ENCODE peak calls at places on chromosomes 7 and 10, in seven cellular contexts. One of them, this sample, is unnamed.

GRCh38 chr7:150409300-150410030 is 30.3 kb downstream of the ZNF775 start:
- DNase-seq in cardiac fibroblast: no peak
- DNase-seq in NB4: no peak
- DNase-seq in CD8-positive, alpha-beta memory T cell: no peak
- DNase-seq in foreskin fibroblast: no peak
- DNase-seq in naive thymus-derived CD4-positive, alpha-beta T cell: no peak
- DNase-seq in HCT116: no peak
- DNase-seq in this sample: no peak

GRCh38 chr7:50724526-50725520 is 57.9 kb downstream of the GRB10 start:
- DNase-seq in cardiac fibroblast: no peak
- DNase-seq in NB4: no peak
- DNase-seq in CD8-positive, alpha-beta memory T cell: no peak
- DNase-seq in foreskin fibroblast: no peak
- DNase-seq in naive thymus-derived CD4-positive, alpha-beta T cell: no peak
- DNase-seq in HCT116: no peak
- DNase-seq in this sample: no peak

GRCh38 chr7:57071-57470 is 135.3 kb upstream of the FAM20C start:
- DNase-seq in cardiac fibroblast: no peak
- DNase-seq in NB4: no peak
- DNase-seq in CD8-positive, alpha-beta memory T cell: no peak
- DNase-seq in foreskin fibroblast: no peak
- DNase-seq in naive thymus-derived CD4-positive, alpha-beta T cell: no peak
- DNase-seq in HCT116: no peak
- DNase-seq in this sample: no peak

GRCh38 chr7:140165422-140165821 is 11.4 kb downstream of the KDM7A start:
- DNase-seq in cardiac fibroblast: peak; percentile 44
- DNase-seq in NB4: peak; percentile 94
- DNase-seq in CD8-positive, alpha-beta memory T cell: no peak
- DNase-seq in foreskin fibroblast: peak; percentile 87
- DNase-seq in naive thymus-derived CD4-positive, alpha-beta T cell: no peak
- DNase-seq in HCT116: peak; percentile 35
- DNase-seq in this sample: peak; percentile 89

GRCh38 chr10:13049774-13050420 is 48.4 kb upstream of the CCDC3 start:
- DNase-seq in cardiac fibroblast: no peak
- DNase-seq in NB4: no peak
- DNase-seq in CD8-positive, alpha-beta memory T cell: no peak
- DNase-seq in foreskin fibroblast: no peak
- DNase-seq in naive thymus-derived CD4-positive, alpha-beta T cell: no peak
- DNase-seq in HCT116: no peak
- DNase-seq in this sample: no peak

GRCh38 chr7:1409555-1409954 is 49.7 kb downstream of the MICALL2 start:
- DNase-seq in cardiac fibroblast: no peak
- DNase-seq in NB4: no peak
- DNase-seq in CD8-positive, alpha-beta memory T cell: no peak
- DNase-seq in foreskin fibroblast: no peak
- DNase-seq in naive thymus-derived CD4-positive, alpha-beta T cell: no peak
- DNase-seq in HCT116: no peak
- DNase-seq in this sample: no peak

GRCh38 chr7:86479144-86479543 is 164.6 kb upstream of the GRM3 start:
- DNase-seq in cardiac fibroblast: no peak
- DNase-seq in NB4: no peak
- DNase-seq in CD8-positive, alpha-beta memory T cell: no peak
- DNase-seq in foreskin fibroblast: no peak
- DNase-seq in naive thymus-derived CD4-positive, alpha-beta T cell: no peak
- DNase-seq in HCT116: no peak
- DNase-seq in this sample: no peak

GRCh38 chr7:151460474-151460855 is 20.5 kb upstream of the CRYGN start:
- DNase-seq in cardiac fibroblast: no peak
- DNase-seq in NB4: no peak
- DNase-seq in CD8-positive, alpha-beta memory T cell: no peak
- DNase-seq in foreskin fibroblast: peak; percentile 50
- DNase-seq in naive thymus-derived CD4-positive, alpha-beta T cell: no peak
- DNase-seq in HCT116: no peak
- DNase-seq in this sample: no peak

GRCh38 chr10:98351831-98352402 is 63.1 kb downstream of the PYROXD2 start:
- DNase-seq in cardiac fibroblast: peak; percentile 56
- DNase-seq in NB4: no peak
- DNase-seq in CD8-positive, alpha-beta memory T cell: no peak
- DNase-seq in foreskin fibroblast: no peak
- DNase-seq in naive thymus-derived CD4-positive, alpha-beta T cell: no peak
- DNase-seq in HCT116: no peak
- DNase-seq in this sample: peak; percentile 56

GRCh38 chr10:4024846-4025245 is 239.8 kb upstream of the KLF6 start:
- DNase-seq in cardiac fibroblast: peak; percentile 7
- DNase-seq in NB4: no peak
- DNase-seq in CD8-positive, alpha-beta memory T cell: no peak
- DNase-seq in foreskin fibroblast: no peak
- DNase-seq in naive thymus-derived CD4-positive, alpha-beta T cell: no peak
- DNase-seq in HCT116: no peak
- DNase-seq in this sample: peak; percentile 16

GRCh38 chr10:123863189-123863580 is 28.4 kb downstream of the CPXM2 start:
- DNase-seq in cardiac fibroblast: no peak
- DNase-seq in NB4: no peak
- DNase-seq in CD8-positive, alpha-beta memory T cell: no peak
- DNase-seq in foreskin fibroblast: no peak
- DNase-seq in naive thymus-derived CD4-positive, alpha-beta T cell: no peak
- DNase-seq in HCT116: no peak
- DNase-seq in this sample: no peak

GRCh38 chr7:76292206-76292573 is 10.3 kb upstream of the HSPB1 start:
- DNase-seq in cardiac fibroblast: no peak
- DNase-seq in NB4: peak; percentile 74
- DNase-seq in CD8-positive, alpha-beta memory T cell: no peak
- DNase-seq in foreskin fibroblast: peak; percentile 58
- DNase-seq in naive thymus-derived CD4-positive, alpha-beta T cell: no peak
- DNase-seq in HCT116: no peak
- DNase-seq in this sample: peak; percentile 44

GRCh38 chr10:43233601-43234430 is 33.0 kb downstream of the RASGEF1A start:
- DNase-seq in cardiac fibroblast: no peak
- DNase-seq in NB4: no peak
- DNase-seq in CD8-positive, alpha-beta memory T cell: no peak
- DNase-seq in foreskin fibroblast: no peak
- DNase-seq in naive thymus-derived CD4-positive, alpha-beta T cell: peak; percentile 20
- DNase-seq in HCT116: no peak
- DNase-seq in this sample: no peak

GRCh38 chr7:66043681-66044497 is 31.7 kb upstream of the ASL start:
- DNase-seq in cardiac fibroblast: peak; percentile 36
- DNase-seq in NB4: peak; percentile 24
- DNase-seq in CD8-positive, alpha-beta memory T cell: no peak
- DNase-seq in foreskin fibroblast: peak; percentile 54
- DNase-seq in naive thymus-derived CD4-positive, alpha-beta T cell: peak; percentile 26
- DNase-seq in HCT116: no peak
- DNase-seq in this sample: peak; percentile 31

GRCh38 chr10:29980084-29980483 is 79.3 kb downstream of the JCAD start:
- DNase-seq in cardiac fibroblast: peak; percentile 69
- DNase-seq in NB4: no peak
- DNase-seq in CD8-positive, alpha-beta memory T cell: no peak
- DNase-seq in foreskin fibroblast: no peak
- DNase-seq in naive thymus-derived CD4-positive, alpha-beta T cell: no peak
- DNase-seq in HCT116: no peak
- DNase-seq in this sample: peak; percentile 33

GRCh38 chr7:156559001-156559400 is 81.6 kb upstream of the RNF32 start:
- DNase-seq in cardiac fibroblast: no peak
- DNase-seq in NB4: no peak
- DNase-seq in CD8-positive, alpha-beta memory T cell: no peak
- DNase-seq in foreskin fibroblast: no peak
- DNase-seq in naive thymus-derived CD4-positive, alpha-beta T cell: no peak
- DNase-seq in HCT116: no peak
- DNase-seq in this sample: no peak

GRCh38 chr10:8057636-8058273 is 3.3 kb downstream of the GATA3 start:
- DNase-seq in cardiac fibroblast: no peak
- DNase-seq in NB4: no peak
- DNase-seq in CD8-positive, alpha-beta memory T cell: no peak
- DNase-seq in foreskin fibroblast: no peak
- DNase-seq in naive thymus-derived CD4-positive, alpha-beta T cell: no peak
- DNase-seq in HCT116: no peak
- DNase-seq in this sample: no peak
- H3K4me3 ChIP-seq in cardiac fibroblast: no peak overlapping the region
- H3K4me3 ChIP-seq in NB4: no peak overlapping the region
- H3K4me3 ChIP-seq in CD8-positive, alpha-beta memory T cell: peak overlapping the region; percentile 79
- H3K4me3 ChIP-seq in foreskin fibroblast: no peak overlapping the region
- H3K4me3 ChIP-seq in naive thymus-derived CD4-positive, alpha-beta T cell: peak overlapping the region; percentile 87
- H3K4me3 ChIP-seq in HCT116: no peak overlapping the region
- H3K4me3 ChIP-seq in this sample: no peak overlapping the region

GRCh38 chr7:100897111-100897608 is 1.5 kb upstream of the ACHE start:
- DNase-seq in cardiac fibroblast: no peak
- DNase-seq in NB4: peak; percentile 48
- DNase-seq in CD8-positive, alpha-beta memory T cell: peak; percentile 33
- DNase-seq in foreskin fibroblast: peak; percentile 52
- DNase-seq in naive thymus-derived CD4-positive, alpha-beta T cell: peak; percentile 74
- DNase-seq in HCT116: no peak
- DNase-seq in this sample: no peak
- H3K4me3 ChIP-seq in cardiac fibroblast: no peak overlapping the region
- H3K4me3 ChIP-seq in NB4: no peak overlapping the region
- H3K4me3 ChIP-seq in CD8-positive, alpha-beta memory T cell: no peak overlapping the region
- H3K4me3 ChIP-seq in foreskin fibroblast: no peak overlapping the region
- H3K4me3 ChIP-seq in naive thymus-derived CD4-positive, alpha-beta T cell: no peak overlapping the region
- H3K4me3 ChIP-seq in HCT116: peak overlapping the region; percentile 25
- H3K4me3 ChIP-seq in this sample: no peak overlapping the region

GRCh38 chr7:129776397-129776792 is 164.9 kb downstream of the NRF1 start:
- DNase-seq in cardiac fibroblast: no peak
- DNase-seq in NB4: no peak
- DNase-seq in CD8-positive, alpha-beta memory T cell: no peak
- DNase-seq in foreskin fibroblast: no peak
- DNase-seq in naive thymus-derived CD4-positive, alpha-beta T cell: no peak
- DNase-seq in HCT116: no peak
- DNase-seq in this sample: no peak
- H3K4me3 ChIP-seq in cardiac fibroblast: no peak overlapping the region
- H3K4me3 ChIP-seq in NB4: no peak overlapping the region
- H3K4me3 ChIP-seq in CD8-positive, alpha-beta memory T cell: no peak overlapping the region
- H3K4me3 ChIP-seq in foreskin fibroblast: no peak overlapping the region
- H3K4me3 ChIP-seq in naive thymus-derived CD4-positive, alpha-beta T cell: no peak overlapping the region
- H3K4me3 ChIP-seq in HCT116: no peak overlapping the region
- H3K4me3 ChIP-seq in this sample: no peak overlapping the region

DNA sequence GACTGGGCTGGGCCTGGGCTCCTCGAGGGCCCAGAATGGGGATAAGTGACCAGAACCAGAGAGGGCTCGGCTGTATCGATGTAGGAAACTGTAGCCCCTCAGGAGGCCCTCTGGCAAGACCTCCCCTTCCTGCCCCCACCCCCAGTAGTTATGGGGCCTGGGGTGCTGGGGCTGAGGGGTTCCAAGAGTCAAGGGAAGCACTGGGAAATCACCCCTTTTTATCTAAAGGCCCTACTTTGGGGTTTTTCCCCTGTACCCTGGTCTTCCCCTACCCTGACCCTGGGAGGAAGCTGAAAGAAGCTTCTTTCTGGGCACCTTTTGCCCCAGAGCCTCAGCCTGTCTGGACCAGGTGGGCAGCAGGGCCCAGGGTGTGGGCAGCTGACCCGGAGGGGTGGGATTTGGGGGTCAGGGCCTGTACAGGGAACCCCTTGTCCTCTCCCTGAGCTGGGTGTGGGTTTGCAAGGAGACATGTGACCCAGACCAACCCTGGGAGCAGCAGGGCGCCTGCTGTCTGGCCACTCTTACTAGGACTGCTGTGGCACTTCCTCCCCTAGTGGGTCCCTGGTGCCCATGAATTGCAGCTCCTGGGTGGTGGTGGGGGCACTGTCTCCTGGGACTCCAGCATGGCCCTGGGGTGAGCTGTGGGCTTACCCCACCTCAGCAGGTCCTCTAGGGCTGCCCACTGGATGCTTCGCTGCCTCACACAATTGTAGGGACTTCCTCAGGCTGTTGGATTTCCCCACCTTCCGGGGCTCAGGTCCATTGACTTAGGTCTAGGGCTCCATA is 1.5 kb downstream of the IRF5 start:
- DNase-seq in cardiac fibroblast: no peak
- DNase-seq in NB4: peak; percentile 55
- DNase-seq in CD8-positive, alpha-beta memory T cell: no peak
- DNase-seq in foreskin fibroblast: no peak
- DNase-seq in naive thymus-derived CD4-positive, alpha-beta T cell: no peak
- DNase-seq in HCT116: no peak
- DNase-seq in this sample: no peak
- H3K4me3 ChIP-seq in cardiac fibroblast: no peak overlapping the region
- H3K4me3 ChIP-seq in NB4: no peak overlapping the region
- H3K4me3 ChIP-seq in CD8-positive, alpha-beta memory T cell: no peak overlapping the region
- H3K4me3 ChIP-seq in foreskin fibroblast: no peak overlapping the region
- H3K4me3 ChIP-seq in naive thymus-derived CD4-positive, alpha-beta T cell: no peak overlapping the region
- H3K4me3 ChIP-seq in HCT116: peak overlapping the region; percentile 84
- H3K4me3 ChIP-seq in this sample: no peak overlapping the region

DNA sequence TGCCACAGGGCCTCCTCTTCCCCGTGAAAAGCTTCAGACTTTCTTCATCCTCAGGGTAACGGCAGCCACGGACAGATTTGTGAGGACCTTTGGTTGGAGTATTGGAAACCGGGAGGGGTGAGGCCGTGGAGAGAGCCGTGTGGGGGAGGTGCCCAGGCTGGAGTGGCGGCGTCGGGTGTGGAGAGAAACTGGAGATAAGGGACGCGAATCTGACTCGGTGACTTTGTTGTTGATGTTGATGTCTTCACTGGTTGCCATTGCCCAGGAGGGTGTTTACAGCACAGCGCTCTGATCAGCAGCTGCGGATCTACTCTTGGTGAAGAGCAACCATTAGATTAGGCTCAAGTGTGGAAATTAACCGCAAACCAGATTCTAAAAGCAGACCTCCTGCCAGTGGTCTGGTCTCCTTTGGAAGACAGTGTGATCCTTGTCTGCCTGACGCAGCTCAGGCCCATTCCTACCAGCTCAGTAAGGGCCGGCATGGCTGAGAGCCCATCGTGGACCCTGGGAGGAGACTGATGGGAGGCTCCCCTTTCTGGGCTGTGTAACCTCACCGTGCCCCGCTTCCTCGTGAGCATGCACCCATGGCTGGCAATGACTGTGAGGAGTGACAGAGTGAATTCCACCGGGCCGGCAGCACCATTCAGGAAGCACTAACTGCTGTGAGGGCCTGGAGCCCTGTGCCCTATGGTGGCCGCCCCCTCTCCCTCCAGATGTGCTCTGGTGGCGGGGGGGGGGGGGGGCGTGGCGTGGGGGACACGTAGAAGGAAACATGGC is 90.3 kb downstream of the INPP5A start:
- DNase-seq in cardiac fibroblast: peak; percentile 70
- DNase-seq in NB4: no peak
- DNase-seq in CD8-positive, alpha-beta memory T cell: no peak
- DNase-seq in foreskin fibroblast: peak; percentile 75
- DNase-seq in naive thymus-derived CD4-positive, alpha-beta T cell: no peak
- DNase-seq in HCT116: no peak
- DNase-seq in this sample: peak; percentile 93
- H3K4me3 ChIP-seq in cardiac fibroblast: no peak overlapping the region
- H3K4me3 ChIP-seq in NB4: no peak overlapping the region
- H3K4me3 ChIP-seq in CD8-positive, alpha-beta memory T cell: no peak overlapping the region
- H3K4me3 ChIP-seq in foreskin fibroblast: peak overlapping the region; percentile 9
- H3K4me3 ChIP-seq in naive thymus-derived CD4-positive, alpha-beta T cell: no peak overlapping the region
- H3K4me3 ChIP-seq in HCT116: no peak overlapping the region
- H3K4me3 ChIP-seq in this sample: peak overlapping the region; percentile 9

DNA sequence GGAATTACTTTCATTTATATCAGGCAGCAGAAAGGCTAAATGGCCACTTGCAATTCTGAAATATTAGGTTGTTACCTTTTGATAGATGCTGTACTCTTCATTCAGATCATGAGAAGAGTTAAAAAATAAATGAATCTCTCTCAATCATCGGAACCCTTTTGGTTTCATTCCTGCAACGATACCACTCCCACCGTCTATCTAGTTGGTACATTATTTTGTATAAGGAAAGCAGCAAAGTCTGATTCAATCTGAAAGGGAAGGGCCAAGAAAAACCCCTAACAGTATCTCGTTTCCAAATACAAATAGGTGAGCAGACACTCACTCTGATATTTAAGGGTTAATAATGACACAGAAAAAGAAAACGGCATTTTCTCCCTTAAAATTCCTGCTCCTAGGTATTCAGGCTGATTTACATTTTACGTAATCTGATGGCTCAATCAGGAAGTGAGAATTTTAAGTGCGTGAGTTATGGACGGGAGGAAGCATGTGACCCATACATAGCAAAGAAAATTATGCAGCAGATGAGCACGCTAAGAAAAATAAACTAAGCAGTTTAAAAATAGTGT is 209.4 kb upstream of the KLF14 start:
- DNase-seq in cardiac fibroblast: peak; percentile 76
- DNase-seq in NB4: peak; percentile 43
- DNase-seq in CD8-positive, alpha-beta memory T cell: no peak
- DNase-seq in foreskin fibroblast: peak; percentile 70
- DNase-seq in naive thymus-derived CD4-positive, alpha-beta T cell: no peak
- DNase-seq in HCT116: no peak
- DNase-seq in this sample: peak; percentile 91
- H3K4me3 ChIP-seq in cardiac fibroblast: no peak overlapping the region
- H3K4me3 ChIP-seq in NB4: peak overlapping the region; percentile 32
- H3K4me3 ChIP-seq in CD8-positive, alpha-beta memory T cell: peak overlapping the region; percentile 52
- H3K4me3 ChIP-seq in foreskin fibroblast: no peak overlapping the region
- H3K4me3 ChIP-seq in naive thymus-derived CD4-positive, alpha-beta T cell: peak overlapping the region; percentile 41
- H3K4me3 ChIP-seq in HCT116: peak overlapping the region; percentile 15
- H3K4me3 ChIP-seq in this sample: peak overlapping the region; percentile 27